ENCODE peak calls at places on chromosomes 2 and 18, in four cellular contexts. S, G, E and P are unnamed samples.

GRCh38 chr18:47701133-47701532 is 229.3 kb downstream of the SMAD2 start:
- DNase-seq in S (no peak), G (no peak), E (no peak), P (no peak)

GRCh38 chr2:33859791-33860461 is 260.8 kb upstream of the FAM98A start:
- DNase-seq in S (no peak), G (no peak), E (no peak), P (no peak)

GRCh38 chr2:17813015-17813741 is 3.1 kb upstream of the MSGN1 start:
- DNase-seq in S (peak; percentile 32), G (no peak), E (peak; percentile 69), P (no peak)

GRCh38 chr2:159903404-159904126 is 105.6 kb upstream of the CD302 start:
- DNase-seq in S (peak; percentile 35), G (no peak), E (peak; percentile 23), P (peak; percentile 39)

GRCh38 chr2:24469148-24469547 is 21.9 kb upstream of the NCOA1 start:
- DNase-seq in S (no peak), G (no peak), E (no peak), P (no peak)

GRCh38 chr18:9101730-9102390 is 639 bp upstream of the NDUFV2 start:
- DNase-seq in S (peak; percentile 31), G (no peak), E (peak; percentile 75), P (peak; percentile 58)

GRCh38 chr2:223625652-223626051 is 23.5 kb upstream of the SCG2 start:
- DNase-seq in S (no peak), G (no peak), E (no peak), P (no peak)

GRCh38 chr2:188285049-188285448 is 6.6 kb upstream of the GULP1 start:
- DNase-seq in S (no peak), G (no peak), E (no peak), P (no peak)

GRCh38 chr2:86453838-86454237 is 12.7 kb downstream of the KDM3A start:
- DNase-seq in S (no peak), G (peak; percentile 57), E (peak; percentile 72), P (no peak)

GRCh38 chr18:47749195-47749973 is 181.1 kb downstream of the SMAD2 start:
- DNase-seq in S (peak; percentile 92), G (peak; percentile 75), E (peak; percentile 39), P (peak; percentile 92)

GRCh38 chr2:31812051-31812798 is 198.6 kb downstream of the MEMO1 start:
- DNase-seq in S (peak; percentile 68), G (no peak), E (no peak), P (peak; percentile 74)

GRCh38 chr2:223203971-223204370 is 152.0 kb downstream of the KCNE4 start:
- DNase-seq in S (no peak), G (no peak), E (peak; percentile 92), P (no peak)

GRCh38 chr2:50492452-50492851 is 539.5 kb downstream of the NRXN1 start:
- DNase-seq in S (peak; percentile 42), G (no peak), E (peak; percentile 55), P (peak; percentile 38)

GRCh38 chr2:157874997-157875719 is 972 bp downstream of the ACVR1 start:
- DNase-seq in S (no peak), G (no peak), E (peak; percentile 97), P (no peak)

GRCh38 chr2:64362562-64363026 is 91.4 kb upstream of the LGALSL start:
- DNase-seq in S (no peak), G (no peak), E (no peak), P (no peak)

GRCh38 chr2:36918307-36918706 is 48.0 kb downstream of the STRN start:
- DNase-seq in S (no peak), G (no peak), E (no peak), P (no peak)

GRCh38 chr2:46229134-46230063 is 67.8 kb upstream of the EPAS1 start:
- DNase-seq in S (peak; percentile 38), G (no peak), E (peak; percentile 29), P (peak; percentile 66)

GRCh38 chr18:7737483-7737882 is 170.4 kb downstream of the PTPRM start:
- DNase-seq in S (no peak), G (no peak), E (no peak), P (no peak)

GRCh38 chr2:224971214-224971613 is 71.1 kb downstream of the DOCK10 start:
- DNase-seq in S (no peak), G (no peak), E (no peak), P (no peak)

DNA sequence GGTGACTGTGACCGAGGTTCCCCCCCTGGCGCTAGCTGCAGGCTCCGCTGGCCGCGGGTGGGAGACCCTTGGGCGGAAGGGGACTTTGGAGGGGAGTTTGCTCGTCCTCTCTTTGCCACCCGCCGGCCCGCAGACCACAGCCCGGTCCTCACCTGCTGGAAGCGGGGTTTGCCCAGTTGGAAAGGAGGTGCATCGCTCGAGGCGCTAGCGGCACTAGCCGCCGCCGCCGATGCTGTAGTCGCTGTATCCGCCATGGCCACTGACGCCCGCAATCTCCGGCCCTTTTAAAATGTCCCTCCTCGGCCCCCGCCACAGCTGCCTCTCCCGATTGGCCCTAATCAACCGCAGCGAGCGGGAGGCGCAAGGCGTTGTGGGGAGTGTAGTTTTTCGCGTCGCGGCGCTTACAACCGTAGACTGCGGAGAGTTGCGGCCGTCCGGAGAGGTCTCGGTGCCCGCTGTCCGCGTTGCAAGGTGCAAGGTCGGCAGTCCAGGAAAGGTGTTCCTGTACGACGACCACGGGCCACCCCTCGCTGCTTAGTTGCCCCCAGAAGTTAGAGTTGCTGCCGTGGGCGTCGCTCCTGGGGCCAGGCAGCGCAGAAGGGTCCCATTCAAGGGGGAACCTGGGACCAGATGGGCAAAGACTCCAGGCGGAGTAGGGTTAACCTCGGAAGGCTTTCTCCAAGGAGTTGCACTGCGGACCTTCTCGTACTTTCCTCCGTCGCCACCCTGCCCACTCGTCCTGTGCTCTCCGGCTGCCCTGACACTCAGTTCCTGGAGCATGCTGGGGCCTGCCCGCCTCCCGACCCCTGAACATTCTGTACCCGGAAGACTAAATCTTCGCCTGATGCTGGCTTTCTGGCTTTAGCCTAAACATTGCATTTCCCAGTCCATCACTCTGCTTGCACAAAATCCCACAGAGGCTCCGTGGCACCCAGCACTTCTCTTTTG is at the start of gene SFXN5:
- DNase-seq in S (peak; percentile 91), G (peak; percentile 91), E (peak; percentile 90), P (peak; percentile 92)
- TF ChIP-seq CTCF in S (no peak), G (no peak), E (peak; percentile 23), P (peak; percentile 1)

DNA sequence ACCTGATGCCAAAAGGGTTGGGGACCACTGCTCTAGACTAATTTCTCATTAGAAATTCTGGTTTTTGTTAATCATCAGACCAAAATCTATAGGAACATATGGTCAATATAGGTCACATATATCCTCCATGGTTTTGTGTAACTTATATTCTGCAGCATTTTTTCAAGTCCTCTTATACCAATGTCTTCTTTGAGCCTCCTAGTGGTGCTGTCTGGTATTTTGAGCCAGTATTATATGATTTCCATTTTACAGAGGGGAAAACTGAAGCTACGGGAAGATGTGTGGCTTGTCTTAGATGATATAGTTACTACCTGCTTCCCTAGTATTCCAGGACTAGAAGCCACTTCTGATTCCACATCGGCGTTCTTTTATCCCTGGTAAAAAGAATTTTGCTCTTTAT is 13.8 kb downstream of the MAPK4 start:
- DNase-seq in S (no peak), G (no peak), E (no peak), P (no peak)
- TF ChIP-seq CTCF in S (peak; percentile 17), G (no peak), E (peak; percentile 9), P (no peak)

DNA sequence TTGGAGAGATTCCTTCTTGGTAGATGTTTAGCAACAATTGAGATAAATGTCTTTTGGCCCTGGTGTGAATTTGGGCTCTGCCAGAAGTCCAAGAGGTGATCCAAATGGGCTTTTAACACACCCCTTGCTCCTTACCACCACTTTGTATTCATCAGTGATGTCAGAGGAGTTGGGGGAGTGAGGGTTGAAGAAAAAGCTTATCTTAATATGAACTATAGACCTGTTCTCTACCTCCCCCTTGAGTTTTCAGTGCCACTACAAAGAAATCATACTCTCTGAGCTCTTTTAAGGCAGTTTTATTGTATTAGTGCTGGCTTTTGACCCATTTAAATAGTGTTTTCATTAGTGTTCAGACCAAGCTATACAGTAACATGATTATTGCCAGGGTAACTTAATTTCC is 229.1 kb downstream of the PHLPP1 start:
- DNase-seq in S (no peak), G (no peak), E (no peak), P (no peak)
- TF ChIP-seq CTCF in S (no peak), G (no peak), E (no peak), P (no peak)

GRCh38 chr2:155381446-155381845 is 683.0 kb downstream of the KCNJ3 start:
- DNase-seq in S (no peak), G (no peak), E (no peak), P (no peak)

GRCh38 chr2:155372969-155373368 is 674.5 kb downstream of the KCNJ3 start:
- DNase-seq in S (no peak), G (no peak), E (peak; percentile 1), P (no peak)

GRCh38 chr2:155377931-155378444 is 679.5 kb downstream of the KCNJ3 start:
- DNase-seq in S (no peak), G (no peak), E (peak; percentile 2), P (no peak)

GRCh38 chr2:155382781-155383180 is 684.3 kb downstream of the KCNJ3 start:
- DNase-seq in S (no peak), G (no peak), E (no peak), P (no peak)

GRCh38 chr2:155377178-155377780 is 678.8 kb downstream of the KCNJ3 start:
- DNase-seq in S (no peak), G (no peak), E (peak; percentile 29), P (no peak)
- TF ChIP-seq CTCF in S (peak; percentile 42), G (peak; percentile 24), E (peak; percentile 47), P (no peak)

GRCh38 chr2:149099298-149099697 is 60.8 kb downstream of the LYPD6B start:
- DNase-seq in S (no peak), G (no peak), E (no peak), P (no peak)
- TF ChIP-seq CTCF in S (no peak), G (no peak), E (peak; percentile 13), P (no peak)

DNA sequence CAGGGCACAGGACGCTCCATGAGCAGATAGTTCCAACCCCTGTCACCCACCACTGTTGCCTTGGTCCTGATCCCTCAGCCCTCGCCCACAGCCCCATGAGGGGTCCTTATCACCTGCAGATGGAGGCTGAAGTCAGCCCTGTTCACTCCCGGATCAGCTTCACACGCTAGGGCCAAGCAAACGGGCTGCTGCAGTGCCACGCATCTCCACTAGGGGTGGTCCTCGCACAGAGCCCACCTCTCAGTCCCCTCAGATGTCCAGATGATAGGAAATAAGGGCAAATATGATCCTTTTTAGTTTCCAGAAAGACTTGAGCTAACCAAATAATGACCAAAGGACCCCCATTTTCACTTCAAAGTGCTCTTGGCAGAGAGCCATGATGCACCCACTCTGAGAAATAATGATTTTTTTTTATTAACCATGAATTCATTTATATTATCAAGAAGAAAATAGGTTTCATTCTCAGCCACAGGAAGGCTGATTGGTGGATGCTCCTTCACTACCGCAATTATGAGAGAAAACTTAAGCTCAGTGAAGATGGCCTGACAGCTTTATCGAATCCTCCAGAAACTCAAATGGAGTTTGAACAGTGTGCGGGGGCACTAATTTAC is 71.9 kb upstream of the KLHL29 start:
- DNase-seq in S (peak; percentile 61), G (no peak), E (no peak), P (peak; percentile 68)
- TF ChIP-seq CTCF in S (peak; percentile 76), G (no peak), E (peak; percentile 57), P (peak; percentile 58)

DNA sequence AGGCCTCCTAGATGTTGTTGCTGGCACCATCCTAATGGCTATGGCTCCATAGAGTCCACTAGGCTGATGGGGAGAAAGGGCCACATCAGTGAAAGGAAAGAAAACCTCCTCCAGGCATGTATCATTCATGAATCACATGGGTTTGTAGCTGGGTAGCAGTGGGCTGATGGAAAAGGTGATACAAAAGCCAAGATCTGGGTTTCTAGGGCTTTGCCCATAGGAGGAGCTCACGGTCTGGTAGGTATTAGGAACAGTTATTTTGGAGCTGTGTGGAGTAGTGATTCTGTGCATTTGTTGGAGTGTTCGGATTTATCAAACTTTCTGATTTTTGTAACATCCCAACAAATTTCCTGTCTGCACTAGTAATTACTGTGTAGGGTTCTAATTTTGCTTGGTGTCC is 259.2 kb downstream of the SLC4A3 start:
- DNase-seq in S (no peak), G (no peak), E (no peak), P (no peak)
- TF ChIP-seq CTCF in S (no peak), G (no peak), E (peak; percentile 28), P (no peak)